ENCODE peak calls at places on chromosomes 11 and 22, in seven cellular contexts. D, M, G, F, U, J and B are unnamed samples.

GRCh38 chr11:77207618-77208313 is 79.7 kb downstream of the MYO7A start:
- DNase-seq in D (peak), M (no peak), G (no peak), F (no peak), U (no peak), J (no peak), B (no peak)

GRCh38 chr11:73158356-73159051 is 16.4 kb upstream of the FCHSD2 start:
- DNase-seq in D (no peak), M (peak), G (no peak), F (no peak), U (no peak), J (no peak), B (no peak)

GRCh38 chr11:111944139-111944538 is 7.0 kb downstream of the DIXDC1 start:
- DNase-seq in D (no peak), M (peak), G (no peak), F (no peak), U (no peak), J (no peak), B (no peak)

GRCh38 chr11:2298795-2299747 is 2.6 kb downstream of the C11orf21 start:
- DNase-seq in D (no peak), M (peak), G (no peak), F (no peak), U (peak), J (no peak), B (peak)

GRCh38 chr11:58391879-58392278 is 14.8 kb downstream of the OR5B3 start:
- DNase-seq in D (no peak), M (no peak), G (no peak), F (no peak), U (no peak), J (no peak), B (no peak)

GRCh38 chr11:7077101-7077500 is 11.7 kb upstream of the RBMXL2 start:
- DNase-seq in D (peak), M (peak), G (no peak), F (no peak), U (no peak), J (no peak), B (no peak)

GRCh38 chr11:34860034-34860433 is 56.1 kb downstream of the APIP start:
- DNase-seq in D (no peak), M (peak), G (no peak), F (no peak), U (no peak), J (no peak), B (no peak)

GRCh38 chr22:19815093-19815822 is 39.4 kb downstream of the GNB1L start:
- DNase-seq in D (no peak), M (no peak), G (no peak), F (no peak), U (no peak), J (no peak), B (no peak)

GRCh38 chr11:68999093-68999747 is 13.8 kb downstream of the MRGPRF start:
- DNase-seq in D (no peak), M (no peak), G (no peak), F (no peak), U (no peak), J (no peak), B (no peak)

GRCh38 chr11:47469411-47470179 is 20.7 kb upstream of the RAPSN start:
- DNase-seq in D (no peak), M (no peak), G (no peak), F (no peak), U (no peak), J (no peak), B (no peak)

GRCh38 chr22:30918761-30919160 is 49.8 kb downstream of the MORC2 start:
- DNase-seq in D (no peak), M (no peak), G (no peak), F (no peak), U (no peak), J (no peak), B (no peak)

GRCh38 chr11:61888043-61888442 is 3.3 kb downstream of the FADS3 start:
- DNase-seq in D (peak), M (no peak), G (no peak), F (no peak), U (peak), J (no peak), B (peak)

GRCh38 chr11:67289651-67290479 is 762 bp downstream of the ANKRD13D start:
- DNase-seq in D (peak), M (no peak), G (no peak), F (no peak), U (no peak), J (no peak), B (no peak)

GRCh38 chr11:62646825-62647608 is 604 bp upstream of the GANAB start:
- DNase-seq in D (peak), M (no peak), G (no peak), F (no peak), U (no peak), J (no peak), B (no peak)

GRCh38 chr22:48649031-48649430 is 1178.6 kb downstream of the BRD1 start:
- DNase-seq in D (peak), M (no peak), G (no peak), F (no peak), U (no peak), J (no peak), B (no peak)

GRCh38 chr11:44506375-44507016 is 59.0 kb upstream of the CD82 start:
- DNase-seq in D (no peak), M (peak), G (no peak), F (no peak), U (peak), J (no peak), B (no peak)

GRCh38 chr11:126891556-126892217 is 108.9 kb downstream of the KIRREL3 start:
- DNase-seq in D (peak), M (no peak), G (no peak), F (no peak), U (no peak), J (no peak), B (no peak)